ENCODE peak calls at places on chromosome 15, in six cellular contexts. One of them, this sample, is unnamed.

GRCh38 chr15:96340348-96340610 is 9.8 kb downstream of the NR2F2 start:
- DNase-seq in T-helper 1 cell: no peak
- DNase-seq in RPMI7951: no peak
- DNase-seq in hippocampal formation: no peak
- DNase-seq in GM19239: no peak
- DNase-seq in WTC11: no peak
- DNase-seq in this sample: no peak

GRCh38 chr15:92463826-92464225 is 70.1 kb downstream of the ST8SIA2 start:
- DNase-seq in WTC11: no peak
- DNase-seq in T-helper 1 cell: no peak
- DNase-seq in RPMI7951: peak
- DNase-seq in hippocampal formation: no peak
- DNase-seq in GM19239: no peak
- DNase-seq in this sample: no peak

GRCh38 chr15:50075292-50075691 is 43.7 kb downstream of the ATP8B4 start:
- DNase-seq in hippocampal formation: no peak
- DNase-seq in GM19239: no peak
- DNase-seq in WTC11: no peak
- DNase-seq in T-helper 1 cell: no peak
- DNase-seq in RPMI7951: no peak
- DNase-seq in this sample: no peak

GRCh38 chr15:36688310-36689102 is 109.1 kb downstream of the CDIN1 start:
- DNase-seq in WTC11: no peak
- DNase-seq in T-helper 1 cell: no peak
- DNase-seq in RPMI7951: peak
- DNase-seq in GM19239: no peak
- DNase-seq in hippocampal formation: no peak
- DNase-seq in this sample: no peak

GRCh38 chr15:26771168-26771916 is 1.5 kb downstream of the GABRB3 start:
- DNase-seq in GM19239: no peak
- DNase-seq in T-helper 1 cell: no peak
- DNase-seq in hippocampal formation: no peak
- DNase-seq in RPMI7951: no peak
- DNase-seq in WTC11: peak
- DNase-seq in this sample: no peak

GRCh38 chr15:73573572-73573971 is 59.6 kb downstream of the NPTN start:
- DNase-seq in GM19239: no peak
- DNase-seq in WTC11: no peak
- DNase-seq in T-helper 1 cell: no peak
- DNase-seq in hippocampal formation: no peak
- DNase-seq in RPMI7951: no peak
- DNase-seq in this sample: no peak

GRCh38 chr15:92651877-92652575 is 3.5 kb downstream of the FAM174B start:
- DNase-seq in T-helper 1 cell: no peak
- DNase-seq in hippocampal formation: no peak
- DNase-seq in WTC11: no peak
- DNase-seq in RPMI7951: no peak
- DNase-seq in GM19239: no peak
- DNase-seq in this sample: no peak

GRCh38 chr15:38320181-38320580 is 67.5 kb downstream of the SPRED1 start:
- DNase-seq in GM19239: no peak
- DNase-seq in T-helper 1 cell: no peak
- DNase-seq in RPMI7951: peak
- DNase-seq in hippocampal formation: no peak
- DNase-seq in WTC11: no peak
- DNase-seq in this sample: no peak

GRCh38 chr15:62874933-62875625 is 167.5 kb upstream of the TPM1 start:
- DNase-seq in GM19239: no peak
- DNase-seq in hippocampal formation: no peak
- DNase-seq in WTC11: no peak
- DNase-seq in RPMI7951: no peak
- DNase-seq in T-helper 1 cell: no peak
- DNase-seq in this sample: no peak

GRCh38 chr15:85498471-85498870 is 118.1 kb downstream of the AKAP13 start:
- DNase-seq in WTC11: no peak
- DNase-seq in RPMI7951: no peak
- DNase-seq in hippocampal formation: no peak
- DNase-seq in T-helper 1 cell: no peak
- DNase-seq in GM19239: no peak
- DNase-seq in this sample: no peak

GRCh38 chr15:75167588-75168076 is 34.0 kb upstream of the C15orf39 start:
- DNase-seq in RPMI7951: peak
- DNase-seq in WTC11: no peak
- DNase-seq in hippocampal formation: no peak
- DNase-seq in GM19239: no peak
- DNase-seq in T-helper 1 cell: peak
- DNase-seq in this sample: no peak

GRCh38 chr15:66216806-66217205 is 36.7 kb downstream of the MEGF11 start:
- DNase-seq in WTC11: no peak
- DNase-seq in GM19239: no peak
- DNase-seq in hippocampal formation: no peak
- DNase-seq in RPMI7951: no peak
- DNase-seq in T-helper 1 cell: no peak
- DNase-seq in this sample: no peak

GRCh38 chr15:70197945-70198361 is 100.2 kb upstream of the TLE3 start:
- DNase-seq in GM19239: no peak
- DNase-seq in WTC11: no peak
- DNase-seq in RPMI7951: no peak
- DNase-seq in hippocampal formation: no peak
- DNase-seq in T-helper 1 cell: no peak
- DNase-seq in this sample: no peak

GRCh38 chr15:59436774-59437472 is 1.1 kb upstream of the FAM81A start:
- DNase-seq in WTC11: no peak
- DNase-seq in RPMI7951: peak
- DNase-seq in T-helper 1 cell: no peak
- DNase-seq in hippocampal formation: no peak
- DNase-seq in GM19239: no peak
- DNase-seq in this sample: no peak

GRCh38 chr15:66080791-66081475 is 172.6 kb downstream of the MEGF11 start:
- DNase-seq in WTC11: peak
- DNase-seq in T-helper 1 cell: no peak
- DNase-seq in GM19239: no peak
- DNase-seq in RPMI7951: peak
- DNase-seq in hippocampal formation: no peak
- DNase-seq in this sample: no peak

GRCh38 chr15:75840659-75841058 is 2.6 kb upstream of the UBE2Q2 start:
- DNase-seq in WTC11: no peak
- DNase-seq in hippocampal formation: no peak
- DNase-seq in T-helper 1 cell: no peak
- DNase-seq in RPMI7951: peak
- DNase-seq in GM19239: no peak
- DNase-seq in this sample: no peak

This sample was measured in C1 segment of cervical spinal cord.